ENCODE peak calls at places on chromosomes 7 and 10, in nine cellular contexts. K is OCI-LY7, X is cardiac muscle cell, E is ovary, Z is upper lobe of left lung, Q is astrocyte, L is neural progenitor cell, U is sigmoid colon, M is IMR-90. A is an unnamed sample. For H3K4me1, the result is how much of the 10 kb centered on the place peaks cover.

GRCh38 chr7:11343818-11344413 is 370.2 kb downstream of the PHF14 start:
- DNase-seq in E (no peak), M (peak), L (peak), Q (no peak), X (peak), U (no peak), Z (no peak), K (peak), A (peak)

GRCh38 chr10:102674566-102674965 is 30.3 kb downstream of the TRIM8 start:
- DNase-seq in L (peak), Z (no peak), X (no peak), Q (no peak), U (no peak), M (no peak), K (no peak), E (no peak), A (no peak)

GRCh38 chr10:122323941-122324675 is 50.4 kb upstream of the PLEKHA1 start:
- DNase-seq in Z (no peak), L (no peak), U (no peak), K (no peak), E (no peak), Q (no peak), M (no peak), X (peak), A (peak)

GRCh38 chr10:48490576-48491345 is 114.1 kb downstream of the ARHGAP22 start:
- DNase-seq in M (no peak), K (no peak), L (no peak), Z (no peak), X (no peak), Q (no peak), U (no peak), E (no peak), A (no peak)

GRCh38 chr7:73893342-73894101 is 32.6 kb downstream of the TMEM270 start:
- DNase-seq in E (no peak), M (peak), X (no peak), Z (no peak), L (no peak), Q (peak), K (no peak), U (peak), A (no peak)

GRCh38 chr10:60099998-60100747 is 193.8 kb upstream of the CCDC6 start:
- DNase-seq in Z (no peak), E (no peak), U (no peak), L (peak), Q (peak), K (peak), X (peak), M (peak), A (peak)

GRCh38 chr10:5665380-5666323 is 743 bp downstream of the ASB13 start:
- DNase-seq in E (peak), X (no peak), K (peak), Z (peak), U (no peak), M (no peak), L (peak), Q (no peak), A (peak)

GRCh38 chr7:47266131-47266706 is 315.7 kb downstream of the TNS3 start:
- DNase-seq in Z (peak), X (peak), M (peak), Q (peak), L (peak), U (peak), E (peak), K (peak), A (peak)

GRCh38 chr7:2229467-2229866 is 3.3 kb downstream of the MAD1L1 start:
- DNase-seq in X (no peak), E (no peak), M (no peak), L (no peak), U (no peak), Q (no peak), K (no peak), Z (no peak), A (no peak)

GRCh38 chr7:131443496-131443895 is 112.9 kb downstream of the PODXL start:
- DNase-seq in U (no peak), L (no peak), X (peak), K (no peak), Z (no peak), E (no peak), M (no peak), Q (no peak), A (no peak)

GRCh38 chr10:5614081-5614721 is 52.2 kb downstream of the ASB13 start:
- DNase-seq in Z (no peak), K (no peak), X (peak), L (no peak), M (peak), E (no peak), U (no peak), Q (peak), A (no peak)

GRCh38 chr10:114472874-114473248 is 68.6 kb upstream of the AFAP1L2 start:
- DNase-seq in X (no peak), U (no peak), L (no peak), K (no peak), M (no peak), E (no peak), Q (no peak), Z (no peak), A (no peak)

GRCh38 chr10:96784253-96784652 is 47.8 kb upstream of the LCOR start:
- DNase-seq in M (no peak), Z (no peak), L (no peak), X (no peak), E (no peak), Q (no peak), K (no peak), U (no peak), A (no peak)

GRCh38 chr10:127278001-127278400 is 81.6 kb upstream of the INSYN2A start:
- DNase-seq in X (peak), Z (no peak), Q (peak), U (no peak), M (peak), E (no peak), K (no peak), L (no peak), A (no peak)

GRCh38 chr10:110168601-110169481 is 38.6 kb upstream of the MXI1 start:
- DNase-seq in Z (no peak), K (no peak), L (no peak), E (no peak), U (no peak), M (no peak), X (no peak), Q (no peak), A (no peak)

GRCh38 chr7:130352335-130353074 is 7.9 kb downstream of the CPA5 start:
- DNase-seq in Q (peak), Z (no peak), X (peak), E (peak), M (peak), U (no peak), K (no peak), L (peak), A (no peak)

GRCh38 chr10:60869916-60870728 is 73.9 kb downstream of the RHOBTB1 start:
- DNase-seq in Z (no peak), L (no peak), M (no peak), E (no peak), K (no peak), X (no peak), Q (no peak), U (no peak), A (no peak)

GRCh38 chr7:47349401-47349800 is 232.5 kb downstream of the TNS3 start:
- DNase-seq in Z (no peak), E (no peak), U (no peak), M (no peak), L (no peak), Q (no peak), X (no peak), K (no peak), A (no peak)

GRCh38 chr7:158802535-158803199 is 26.6 kb downstream of the ESYT2 start:
- DNase-seq in K (no peak), L (no peak), M (peak), X (peak), E (no peak), Q (peak), U (no peak), Z (no peak), A (peak)

GRCh38 chr10:19713800-19714525 is 102.3 kb upstream of the PLXDC2 start:
- DNase-seq in M (no peak), Q (no peak), X (peak), U (no peak), L (peak), E (no peak), Z (no peak), K (no peak), A (no peak)

GRCh38 chr10:75111367-75111905 is at the start of gene SAMD8:
- DNase-seq in Q (peak), Z (peak), E (peak), L (peak), K (peak), X (peak), U (peak), M (peak), A (peak)

GRCh38 chr10:71005337-71006305 is 117.3 kb upstream of the PCBD1 start:
- DNase-seq in M (no peak), L (no peak), E (no peak), U (no peak), X (no peak), Q (no peak), K (no peak), Z (no peak), A (no peak)

GRCh38 chr7:44145969-44146897 is 5.1 kb upstream of the MYL7 start:
- DNase-seq in E (peak), X (peak), M (peak), K (peak), L (peak), Q (no peak), Z (peak), U (peak), A (peak)

GRCh38 chr10:6065406-6065805 is 3.2 kb upstream of the IL2RA start:
- DNase-seq in E (no peak), Z (no peak), M (no peak), Q (no peak), L (no peak), X (peak), U (peak), K (no peak), A (no peak)

GRCh38 chr10:132439025-132439388 is 42.0 kb downstream of the PWWP2B start:
- DNase-seq in Q (no peak), X (no peak), U (no peak), M (no peak), E (no peak), L (no peak), Z (no peak), K (no peak), A (no peak)

GRCh38 chr7:77811895-77812685 is 13.5 kb downstream of the PHTF2 start:
- DNase-seq in K (no peak), M (peak), Q (peak), Z (no peak), X (peak), L (no peak), E (no peak), U (no peak), A (peak)

GRCh38 chr10:28769147-28769604 is 91.9 kb downstream of the BAMBI start:
- DNase-seq in Q (no peak), K (no peak), U (no peak), M (no peak), L (no peak), E (no peak), X (no peak), Z (no peak), A (no peak)

GRCh38 chr10:70296406-70296899 is 12.6 kb upstream of the NPFFR1 start:
- DNase-seq in K (no peak), X (peak), L (no peak), Z (peak), M (peak), Q (peak), U (peak), E (peak), A (peak)

GRCh38 chr10:82160291-82160690 is 285.3 kb downstream of the NRG3 start:
- DNase-seq in Q (no peak), K (no peak), L (no peak), U (no peak), E (no peak), X (no peak), Z (no peak), M (no peak), A (no peak)

GRCh38 chr7:4470246-4470645 is 211.8 kb upstream of the FOXK1 start:
- DNase-seq in K (no peak), X (no peak), Q (no peak), M (no peak), U (no peak), E (no peak), L (peak), Z (no peak), A (no peak)

GRCh38 chr7:33646992-33647391 is 258.3 kb upstream of the BMPER start:
- DNase-seq in Q (no peak), M (peak), X (no peak), K (no peak), L (no peak), U (no peak), E (no peak), Z (no peak), A (no peak)

GRCh38 chr7:136677456-136678365 is 190.7 kb upstream of the CHRM2 start:
- DNase-seq in X (peak), U (no peak), E (no peak), M (peak), L (no peak), K (peak), Q (peak), Z (no peak), A (peak)

GRCh38 chr10:78865518-78865835 is 203.3 kb upstream of the ZMIZ1 start:
- DNase-seq in M (peak), K (no peak), X (peak), L (no peak), U (peak), Z (no peak), Q (peak), E (peak), A (no peak)

GRCh38 chr7:76069238-76069638 is 21.3 kb downstream of the MDH2 start:
- DNase-seq in E (no peak), Q (peak), U (peak), L (peak), X (peak), Z (peak), M (peak), K (no peak), A (peak)

GRCh38 chr7:103065666-103066065 is 8.9 kb downstream of the FBXL13 start:
- DNase-seq in X (peak), E (peak), Q (no peak), M (peak), Z (no peak), U (no peak), K (peak), L (peak), A (peak)

GRCh38 chr10:58513189-58514101 is 773 bp downstream of the BICC1 start:
- DNase-seq in E (peak), U (peak), Q (peak), Z (peak), M (peak), X (peak), K (no peak), L (peak), A (no peak)

GRCh38 chr10:6491841-6492609 is 88.1 kb downstream of the PRKCQ start:
- DNase-seq in Q (no peak), X (no peak), M (no peak), Z (no peak), E (no peak), U (no peak), L (no peak), K (no peak), A (peak)

GRCh38 chr7:66146701-66147100 is 32.1 kb downstream of the CRCP start:
- DNase-seq in Q (no peak), K (no peak), E (no peak), L (no peak), M (peak), Z (no peak), X (peak), U (no peak), A (no peak)

DNA sequence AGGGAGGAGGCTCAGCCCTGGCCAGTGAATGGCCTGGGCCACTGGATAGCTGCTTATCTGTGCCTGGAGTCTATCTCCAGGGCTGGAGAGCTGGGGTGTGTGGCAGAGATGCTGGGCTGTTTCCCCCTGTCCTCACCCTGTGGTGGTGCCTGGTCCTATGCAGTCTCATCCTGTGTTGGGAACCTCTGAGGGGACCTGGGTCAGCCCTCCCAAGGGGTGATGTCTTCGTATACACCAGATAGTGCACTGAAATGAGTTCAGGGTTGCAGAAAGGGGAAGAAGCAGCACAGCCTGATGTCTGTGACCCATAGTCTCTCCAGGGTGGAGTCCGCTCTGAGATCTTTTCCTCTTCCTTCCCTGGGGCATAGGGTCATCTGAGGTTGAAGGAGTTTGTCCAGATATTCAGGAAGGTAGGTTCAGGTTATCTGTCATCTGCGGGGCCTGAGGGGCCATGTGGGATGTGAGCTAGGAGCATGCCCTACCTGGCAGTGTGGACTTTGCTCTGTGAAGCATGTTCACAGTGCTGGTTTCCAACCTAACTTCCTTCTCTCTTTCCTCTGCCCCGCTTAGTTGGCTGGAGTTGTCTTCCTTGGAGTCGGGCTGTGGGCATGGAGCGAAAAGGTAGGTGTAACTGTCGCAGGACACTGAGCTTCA is 33.4 kb upstream of the SH2D4B start:
- DNase-seq in Q (no peak), U (no peak), M (no peak), X (no peak), Z (peak), L (no peak), K (no peak), E (no peak), A (no peak)
- H3K4me1 ChIP-seq in Q (half or more), U (under half), M (under half), X (under half), Z (half or more), L (under half), K (under half), E (under half), A (half or more)

GRCh38 chr10:129796611-129797420 is 167.3 kb downstream of the EBF3 start:
- DNase-seq in E (no peak), M (no peak), Q (no peak), K (no peak), L (no peak), Z (no peak), U (no peak), X (no peak), A (no peak)

GRCh38 chr10:129794056-129794455 is 170.0 kb downstream of the EBF3 start:
- DNase-seq in X (no peak), L (no peak), Q (no peak), E (no peak), M (no peak), U (no peak), K (no peak), Z (no peak), A (no peak)

GRCh38 chr10:129792864-129793263 is 171.2 kb downstream of the EBF3 start:
- DNase-seq in Q (no peak), Z (no peak), U (no peak), L (no peak), E (no peak), M (no peak), K (no peak), X (no peak), A (no peak)

GRCh38 chr10:129790710-129791446 is 173.2 kb downstream of the EBF3 start:
- DNase-seq in X (no peak), L (no peak), M (no peak), K (no peak), U (no peak), E (no peak), Z (no peak), Q (no peak), A (no peak)

DNA sequence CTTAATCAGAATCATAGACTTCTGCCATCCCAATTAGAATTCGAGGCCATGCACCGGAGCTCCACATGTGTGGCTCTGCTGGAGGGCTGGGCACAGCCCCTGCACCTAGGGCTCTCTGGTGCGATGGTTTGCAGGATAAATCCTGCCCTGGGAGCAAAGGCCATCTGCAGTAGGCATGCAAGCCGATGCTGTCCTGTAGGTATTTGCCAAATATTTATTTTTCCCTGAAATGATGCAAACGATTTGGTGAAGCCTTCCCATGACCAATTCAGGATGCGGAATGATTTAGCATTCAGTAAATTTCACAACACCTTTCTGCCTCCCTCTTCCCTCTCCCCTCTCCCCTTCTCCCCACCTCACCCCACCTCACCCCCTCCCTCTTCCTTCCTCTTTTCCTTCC is 170.6 kb downstream of the EBF3 start:
- DNase-seq in E (no peak), L (no peak), U (no peak), Z (no peak), M (no peak), K (no peak), Q (no peak), X (no peak), A (no peak)
- H3K27ac ChIP-seq in E (no peak), L (no peak), U (no peak), Z (no peak), M (no peak), K (no peak), Q (no peak), X (no peak), A (no peak)

GRCh38 chr10:85575441-85575840 is 791.2 kb downstream of the GRID1 start:
- DNase-seq in X (no peak), Z (no peak), Q (no peak), U (no peak), M (no peak), L (peak), K (no peak), E (no peak), A (no peak)
- TF ChIP-seq CTCF in X (no peak), Z (no peak), Q (no peak), U (no peak), M (no peak), L (no peak), K (no peak), E (no peak), A (no peak)

DNA sequence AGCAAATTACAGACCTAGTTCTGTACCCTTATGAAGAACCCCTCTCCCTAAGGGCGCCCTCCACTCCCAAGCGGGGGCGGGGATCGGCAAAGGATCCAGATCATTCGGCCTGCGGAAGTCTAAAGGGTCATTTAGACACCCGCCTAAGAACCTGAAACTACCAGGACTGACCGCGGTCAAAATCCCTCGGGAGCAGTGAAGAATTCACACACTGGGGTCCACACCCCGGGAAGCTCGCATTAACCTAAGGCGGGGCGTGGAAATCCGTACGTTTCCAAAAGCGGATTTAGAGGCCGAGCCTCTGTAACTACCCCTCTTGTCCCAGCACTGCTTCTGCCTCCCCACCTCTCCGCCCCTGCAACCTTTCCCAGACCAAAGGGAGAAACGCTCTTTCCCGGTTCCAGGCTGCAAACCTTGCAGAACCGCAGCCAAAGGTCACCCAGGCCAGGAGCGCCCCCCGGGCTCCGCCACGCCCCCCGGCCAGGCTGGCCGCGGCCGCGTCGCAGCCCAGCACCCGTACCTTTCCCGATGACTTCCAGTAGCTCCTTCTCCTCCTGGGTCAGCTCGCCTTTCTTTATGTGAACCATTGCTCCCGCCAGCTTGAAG is 464 bp downstream of the ANKMY2 start:
- DNase-seq in X (peak), Q (no peak), Z (no peak), K (peak), L (peak), U (peak), E (peak), M (no peak), A (no peak)
- H3K4me1 ChIP-seq in X (under half), Q (under half), Z (under half), K (under half), L (under half), U (under half), E (under half), M (under half), A (under half)

DNA sequence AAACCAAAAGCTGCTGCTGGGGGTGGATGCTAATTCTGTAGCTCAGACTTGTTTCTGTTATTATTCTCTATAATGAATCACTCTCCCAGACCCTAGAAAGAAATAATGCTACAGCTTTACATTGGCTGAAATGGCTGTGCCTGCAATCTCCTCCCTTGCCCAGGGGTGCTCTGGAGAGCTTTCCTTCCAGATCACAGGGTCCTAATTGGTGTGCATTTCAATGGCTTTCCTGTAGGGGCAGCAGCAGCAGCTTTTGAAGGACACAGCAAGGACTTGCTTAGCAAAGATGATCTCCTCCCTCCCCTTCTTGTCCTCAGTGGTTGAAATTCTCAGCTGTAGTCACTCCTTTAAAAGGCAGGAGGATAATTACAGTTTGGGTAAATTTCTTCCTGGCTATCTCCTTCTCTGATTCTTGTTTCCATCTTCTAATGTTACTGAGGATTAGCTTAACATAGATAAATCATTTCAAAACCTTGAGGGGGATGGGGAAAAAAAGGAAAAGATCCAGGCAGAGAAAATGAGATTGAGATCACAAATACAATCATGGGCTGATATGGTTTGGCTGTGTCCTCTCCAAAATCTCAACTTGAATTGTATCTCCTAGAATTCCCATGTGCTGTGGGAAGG is 120.2 kb upstream of the CTTNBP2 start:
- DNase-seq in X (peak), E (no peak), M (peak), U (no peak), Q (peak), Z (no peak), K (peak), L (peak), A (no peak)
- H3K27ac ChIP-seq in X (no peak), E (no peak), M (no peak), U (no peak), Q (no peak), Z (no peak), K (no peak), L (no peak), A (no peak)